ENCODE peak calls at places on chromosomes 12 and 14, in four cellular contexts. M is activated gamma-delta T cell treated with Interleukin-2 at 50 U/mL for 16 hours, A is cardiac muscle cell, S is DMS79 treated with DMSO at 0.1 percent for 48 hours. Q is an unnamed sample.

GRCh38 chr12:92912052-92912451 is 17.0 kb downstream of the EEA1 start:
- DNase-seq in M (no peak), S (no peak), A (no peak), Q (no peak)

GRCh38 chr12:3223601-3224529 is 146.7 kb downstream of the TSPAN9 start:
- DNase-seq in A (peak), S (peak), M (no peak), Q (no peak)

GRCh38 chr14:49982522-49982951 is 89.7 kb downstream of the ARF6 start:
- DNase-seq in S (no peak), A (no peak), M (no peak), Q (no peak)

GRCh38 chr12:101826766-101827368 is 3.9 kb downstream of the GNPTAB start:
- DNase-seq in A (no peak), M (no peak), S (no peak), Q (no peak)

GRCh38 chr12:15530361-15530760 is 208.1 kb downstream of the PTPRO start:
- DNase-seq in S (no peak), A (no peak), M (no peak), Q (no peak)

GRCh38 chr14:49654511-49654910 is 19.5 kb upstream of the DNAAF2 start:
- DNase-seq in S (no peak), A (no peak), M (no peak), Q (no peak)

GRCh38 chr12:113220593-113221180 is 577 bp upstream of the TPCN1 start:
- DNase-seq in A (no peak), M (no peak), S (no peak), Q (no peak)

GRCh38 chr14:104585966-104586702 is 6.6 kb downstream of the C14orf180 start:
- DNase-seq in A (no peak), M (no peak), S (no peak), Q (no peak)

GRCh38 chr14:92323031-92323915 is at the start of gene SLC24A4:
- DNase-seq in A (peak), M (no peak), S (peak), Q (peak)

GRCh38 chr12:4849024-4849594 is 60.6 kb upstream of the KCNA1 start:
- DNase-seq in M (no peak), A (peak), S (peak), Q (no peak)

GRCh38 chr12:49761677-49762467 is 20.5 kb downstream of the TMBIM6 start:
- DNase-seq in A (no peak), S (no peak), M (no peak), Q (no peak)

GRCh38 chr14:61588419-61588901 is 106.9 kb upstream of the HIF1A start:
- DNase-seq in A (no peak), M (no peak), S (no peak), Q (no peak)

GRCh38 chr14:77980475-77981321 is 180.8 kb downstream of the ADCK1 start:
- DNase-seq in S (peak), A (peak), M (no peak), Q (peak)

GRCh38 chr12:113766880-113767878 is 198.9 kb downstream of the RBM19 start:
- DNase-seq in S (no peak), A (no peak), M (no peak), Q (no peak)

Q was measured in glutamatergic neuron.